ENCODE peak calls at places on chromosomes 6 and 20, in four cellular contexts. S is cardiac fibroblast, K is A549, V is coronary artery. Z is an unnamed sample.

GRCh38 chr20:19970256-19970765 is 46.9 kb upstream of the NAA20 start:
- DNase-seq in S (no peak), K (no peak), V (no peak), Z (no peak)

GRCh38 chr6:88388589-88388988 is 222.4 kb upstream of the CNR1 start:
- DNase-seq in S (no peak), K (no peak), V (no peak), Z (no peak)

GRCh38 chr6:138594042-138594636 is 94.8 kb upstream of the NHSL1 start:
- DNase-seq in S (no peak), K (no peak), V (no peak), Z (no peak)

GRCh38 chr20:25622049-25622448 is 1.8 kb downstream of the NANP start:
- DNase-seq in S (no peak), K (no peak), V (no peak), Z (no peak)

GRCh38 chr20:57974863-57975262 is 253.6 kb downstream of the ANKRD60 start:
- DNase-seq in S (no peak), K (no peak), V (no peak), Z (no peak)

GRCh38 chr6:17431581-17431980 is 38.2 kb downstream of the CAP2 start:
- DNase-seq in S (peak; percentile 43), K (peak; percentile 32), V (no peak), Z (no peak)

GRCh38 chr6:116371384-116372209 is 850 bp downstream of the DSE start:
- DNase-seq in S (peak; percentile 93), K (peak; percentile 69), V (peak; percentile 90), Z (peak; percentile 34)

GRCh38 chr20:24045621-24046020 is 57.0 kb upstream of the GGTLC1 start:
- DNase-seq in S (no peak), K (no peak), V (no peak), Z (peak; percentile 59)

GRCh38 chr6:163943647-163944395 is 529.3 kb downstream of the QKI start:
- DNase-seq in S (no peak), K (no peak), V (no peak), Z (no peak)

GRCh38 chr6:56839533-56840183 is 115.2 kb upstream of the BEND6 start:
- DNase-seq in S (no peak), K (no peak), V (no peak), Z (no peak)

GRCh38 chr6:88586371-88587157 is 376.9 kb downstream of the RNGTT start:
- DNase-seq in S (peak; percentile 11), K (no peak), V (peak; percentile 79), Z (no peak)

GRCh38 chr6:4805553-4806307 is 29.5 kb downstream of the CDYL start:
- DNase-seq in S (peak; percentile 48), K (peak; percentile 70), V (no peak), Z (peak; percentile 35)

GRCh38 chr20:50690979-50691584 is at the start of gene RIPOR3:
- DNase-seq in S (no peak), K (no peak), V (no peak), Z (peak; percentile 9)

GRCh38 chr6:45625191-45625664 is 247.5 kb upstream of the SUPT3H start:
- DNase-seq in S (peak; percentile 77), K (no peak), V (no peak), Z (peak; percentile 49)

GRCh38 chr20:6583134-6583738 is 184.2 kb upstream of the BMP2 start:
- DNase-seq in S (peak; percentile 78), K (peak; percentile 45), V (no peak), Z (no peak)

GRCh38 chr20:20211274-20211987 is 156.5 kb upstream of the INSM1 start:
- DNase-seq in S (no peak), K (no peak), V (no peak), Z (no peak)

GRCh38 chr20:889110-889509 is 27.0 kb downstream of the ANGPT4 start:
- DNase-seq in S (peak; percentile 9), K (no peak), V (no peak), Z (no peak)

GRCh38 chr6:9593566-9593965 is 821.3 kb downstream of the TFAP2A start:
- DNase-seq in S (no peak), K (no peak), V (no peak), Z (no peak)

GRCh38 chr6:25176466-25176865 is 102.7 kb upstream of the CARMIL1 start:
- DNase-seq in S (no peak), K (no peak), V (no peak), Z (no peak)

GRCh38 chr6:130896249-130896648 is 69.0 kb downstream of the SMLR1 start:
- DNase-seq in S (peak; percentile 41), K (no peak), V (no peak), Z (no peak)

GRCh38 chr6:170459451-170459850 is 93.7 kb downstream of the PSMB1 start:
- DNase-seq in S (peak; percentile 65), K (peak; percentile 5), V (no peak), Z (peak; percentile 82)

GRCh38 chr6:37171141-37171969 is 1.4 kb downstream of the PIM1 start:
- DNase-seq in S (peak; percentile 61), K (no peak), V (peak; percentile 82), Z (peak; percentile 49)

GRCh38 chr6:68326762-68327161 is 308.3 kb upstream of the ADGRB3 start:
- DNase-seq in S (no peak), K (no peak), V (no peak), Z (no peak)

GRCh38 chr20:33290852-33291251 is 7.8 kb downstream of the BPIFB1 start:
- DNase-seq in S (no peak), K (no peak), V (no peak), Z (no peak)

GRCh38 chr6:37684801-37685200 is 12.9 kb downstream of the MDGA1 start:
- DNase-seq in S (no peak), K (no peak), V (no peak), Z (no peak)

GRCh38 chr6:722608-723007 is 29.7 kb upstream of the EXOC2 start:
- DNase-seq in S (peak; percentile 31), K (no peak), V (no peak), Z (no peak)

GRCh38 chr6:7153807-7154206 is 46.0 kb downstream of the RREB1 start:
- DNase-seq in S (no peak), K (no peak), V (no peak), Z (peak; percentile 39)

GRCh38 chr20:9838378-9839295 is at the start of gene PAK5:
- DNase-seq in S (no peak), K (peak; percentile 68), V (peak; percentile 56), Z (no peak)

GRCh38 chr6:27591660-27592059 is 118.8 kb upstream of the ZNF184 start:
- DNase-seq in S (peak; percentile 85), K (peak; percentile 74), V (no peak), Z (peak; percentile 35)

GRCh38 chr6:27593861-27594260 is 121.0 kb upstream of the ZNF184 start:
- DNase-seq in S (no peak), K (no peak), V (no peak), Z (no peak)

GRCh38 chr6:27592107-27592480 is 119.2 kb upstream of the ZNF184 start:
- DNase-seq in S (no peak), K (peak; percentile 51), V (no peak), Z (no peak)

GRCh38 chr6:27592481-27593199 is 119.7 kb upstream of the ZNF184 start:
- DNase-seq in S (peak; percentile 92), K (peak; percentile 79), V (no peak), Z (peak; percentile 71)

GRCh38 chr6:27593200-27593818 is 120.4 kb upstream of the ZNF184 start:
- DNase-seq in S (no peak), K (no peak), V (no peak), Z (no peak)
- TF ChIP-seq CTCF in S (no peak), K (no peak), V (no peak), Z (no peak)

GRCh38 chr20:37526238-37526838 is 1.3 kb downstream of the BLCAP start:
- DNase-seq in S (peak; percentile 49), K (no peak), V (peak; percentile 74), Z (no peak)

GRCh38 chr20:37528442-37529213 is 952 bp upstream of the BLCAP start:
- DNase-seq in S (no peak), K (no peak), V (peak; percentile 43), Z (peak; percentile 29)

GRCh38 chr20:37529214-37529967 is 1.7 kb upstream of the BLCAP start:
- DNase-seq in S (no peak), K (peak; percentile 26), V (no peak), Z (no peak)

GRCh38 chr20:37526839-37527637 is 638 bp downstream of the BLCAP start:
- DNase-seq in S (peak; percentile 42), K (peak; percentile 22), V (peak; percentile 74), Z (no peak)

DNA sequence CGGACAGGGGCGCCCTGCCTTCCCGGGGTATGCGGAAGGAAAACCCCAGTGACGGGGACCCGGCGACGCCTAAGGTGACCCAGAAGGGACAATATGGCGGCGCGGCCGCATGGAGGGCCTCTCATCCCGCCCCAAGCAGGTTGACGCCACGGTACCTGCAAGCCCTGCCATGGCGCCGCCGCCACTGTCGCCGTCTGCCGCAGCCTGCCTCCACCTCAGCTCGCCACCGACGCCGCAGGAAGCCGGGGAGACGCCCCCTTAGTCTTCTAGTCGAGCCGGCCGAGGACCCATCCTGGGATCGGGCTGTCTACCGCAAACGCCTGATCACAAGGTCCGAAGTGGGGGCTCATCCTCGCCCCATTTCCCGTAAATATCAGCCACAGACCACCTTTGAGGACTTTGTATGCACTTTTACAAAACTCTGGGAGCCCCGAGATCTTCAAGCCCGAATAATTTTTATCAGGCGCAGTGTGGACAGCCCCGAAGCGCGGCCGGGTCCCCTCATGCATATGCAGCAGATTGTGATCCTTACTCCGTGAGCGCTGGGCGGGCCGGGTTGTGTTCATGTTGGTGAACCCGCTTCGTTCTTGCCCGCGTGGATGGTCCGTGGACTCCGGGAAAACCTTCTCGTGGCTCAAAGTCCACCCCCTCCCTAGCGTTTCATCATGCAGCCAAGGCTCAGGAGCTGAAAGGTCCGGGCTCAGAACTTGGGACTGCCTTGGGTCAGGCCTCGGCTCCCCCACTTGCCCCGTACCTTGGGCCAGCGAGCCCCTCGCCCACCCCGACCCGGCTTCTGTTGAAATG is at the start of gene BLCAP:
- DNase-seq in S (peak; percentile 91), K (peak; percentile 90), V (peak; percentile 93), Z (peak; percentile 94)
- TF ChIP-seq CTCF in S (no peak), K (no peak), V (no peak), Z (no peak)

GRCh38 chr20:12394786-12395185 is 477.1 kb downstream of the BTBD3 start:
- DNase-seq in S (no peak), K (no peak), V (no peak), Z (no peak)
- TF ChIP-seq CTCF in S (no peak), K (no peak), V (no peak), Z (no peak)

GRCh38 chr6:71245265-71246049 is 43.2 kb upstream of the OGFRL1 start:
- DNase-seq in S (no peak), K (no peak), V (no peak), Z (no peak)

GRCh38 chr6:71248866-71249265 is 39.7 kb upstream of the OGFRL1 start:
- DNase-seq in S (peak; percentile 33), K (no peak), V (no peak), Z (no peak)

GRCh38 chr6:71250050-71250689 is 38.4 kb upstream of the OGFRL1 start:
- DNase-seq in S (peak; percentile 97), K (peak; percentile 16), V (no peak), Z (no peak)

GRCh38 chr6:71246596-71246995 is 42.0 kb upstream of the OGFRL1 start:
- DNase-seq in S (no peak), K (no peak), V (no peak), Z (no peak)

GRCh38 chr6:71248306-71248705 is 40.3 kb upstream of the OGFRL1 start:
- DNase-seq in S (peak; percentile 90), K (peak; percentile 84), V (no peak), Z (no peak)
- TF ChIP-seq CTCF in S (no peak), K (no peak), V (no peak), Z (no peak)

DNA sequence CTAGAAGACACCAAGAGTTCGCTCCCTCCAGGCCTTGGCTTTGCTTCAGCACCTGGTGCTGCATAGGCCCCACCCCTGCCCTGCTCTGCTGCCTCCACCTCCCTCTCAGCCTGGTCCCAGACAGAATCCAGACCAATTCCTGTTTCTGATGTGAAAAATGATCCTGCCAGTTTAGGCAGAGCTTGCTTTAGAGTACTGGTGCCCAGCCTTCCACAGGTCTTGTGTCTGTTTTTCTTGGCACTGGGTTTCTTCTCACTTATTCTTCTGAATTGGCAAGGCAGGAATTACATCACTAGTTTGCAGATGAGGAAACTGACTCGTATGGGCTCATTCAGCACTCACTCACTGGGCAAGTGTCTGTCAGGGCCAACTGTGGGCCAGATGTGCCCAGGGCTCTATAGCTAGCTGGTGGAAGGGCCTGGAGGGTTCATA is 53.0 kb downstream of the HLA-A start:
- DNase-seq in S (peak; percentile 49), K (no peak), V (no peak), Z (no peak)
- TF ChIP-seq CTCF in S (no peak), K (no peak), V (no peak), Z (no peak)

Z was measured in activated CD8-positive, alpha-beta T cell treated with anti-CD3 and anti-CD28 coated beads for 36 hours.